ENCODE peak calls at places on chromosome 14, in nine cellular contexts. C is IMR-90, W is K562, Y is HCT116, N is H1, D is astrocyte, E is fibroblast of lung, T is hepatocyte, V is SK-N-SH. S is an unnamed sample. For H4K20me1, the result is how much of the 10 kb centered on the place peaks cover.

GRCh38 chr14:88505621-88506020 is 49.2 kb downstream of the PTPN21 start:
- DNase-seq in W (no peak), E (no peak), D (no peak), C (no peak), T (no peak), V (no peak), Y (no peak), N (no peak), S (no peak)

GRCh38 chr14:31550589-31550988 is 10.6 kb upstream of the NUBPL start:
- DNase-seq in C (no peak), W (no peak), E (no peak), T (no peak), D (no peak), N (no peak), V (no peak), Y (no peak), S (no peak)

GRCh38 chr14:76922599-76922998 is 96.4 kb downstream of the LRRC74A start:
- DNase-seq in C (peak), N (no peak), Y (no peak), E (peak), V (no peak), W (no peak), T (peak), D (peak), S (no peak)

GRCh38 chr14:71711619-71712018 is 220.6 kb upstream of the RGS6 start:
- DNase-seq in T (peak), W (no peak), E (peak), Y (no peak), D (peak), C (peak), V (no peak), N (no peak), S (no peak)

GRCh38 chr14:62031504-62031903 is 269.3 kb downstream of the SNAPC1 start:
- DNase-seq in C (no peak), N (no peak), W (no peak), Y (no peak), T (no peak), V (no peak), D (no peak), E (no peak), S (no peak)

GRCh38 chr14:51145246-51145645 is 50.3 kb upstream of the TRIM9 start:
- DNase-seq in W (no peak), V (no peak), N (no peak), C (no peak), Y (no peak), E (peak), D (no peak), T (no peak), S (no peak)

GRCh38 chr14:96173646-96174475 is 30.8 kb upstream of the BDKRB2 start:
- DNase-seq in C (no peak), N (no peak), V (no peak), Y (no peak), D (no peak), E (no peak), T (no peak), W (no peak), S (no peak)

GRCh38 chr14:101762530-101763101 is 1.1 kb downstream of the PPP2R5C start:
- DNase-seq in Y (no peak), T (no peak), D (no peak), E (no peak), V (no peak), N (no peak), C (no peak), W (no peak), S (no peak)

GRCh38 chr14:67373347-67373746 is 13.2 kb downstream of the EIF2S1 start:
- DNase-seq in T (no peak), V (no peak), C (no peak), W (no peak), N (no peak), E (no peak), Y (no peak), D (no peak), S (no peak)

GRCh38 chr14:35993512-35993960 is 167.4 kb downstream of the BRMS1L start:
- DNase-seq in D (no peak), T (no peak), W (no peak), V (no peak), N (no peak), E (no peak), C (no peak), Y (no peak), S (no peak)

GRCh38 chr14:23646648-23647549 is 10.7 kb downstream of the DHRS2 start:
- DNase-seq in V (no peak), Y (no peak), C (no peak), E (no peak), N (no peak), T (no peak), W (no peak), D (no peak), S (no peak)

GRCh38 chr14:59343585-59343984 is 121.6 kb downstream of the GPR135 start:
- DNase-seq in Y (no peak), E (no peak), C (no peak), D (no peak), T (no peak), N (no peak), V (no peak), W (no peak), S (no peak)

GRCh38 chr14:65959563-65960024 is 526.6 kb upstream of the CCDC196 start:
- DNase-seq in E (no peak), W (no peak), Y (no peak), N (no peak), T (no peak), V (no peak), C (no peak), D (no peak), S (no peak)

GRCh38 chr14:53547593-53547992 is 394.5 kb upstream of the DDHD1 start:
- DNase-seq in V (no peak), T (no peak), C (no peak), Y (no peak), N (no peak), D (no peak), E (no peak), W (no peak), S (no peak)

GRCh38 chr14:92924247-92924646 is 1.3 kb downstream of the CHGA start:
- DNase-seq in C (no peak), Y (no peak), V (no peak), T (no peak), E (no peak), W (no peak), N (peak), D (no peak), S (peak)

GRCh38 chr14:60653388-60653690 is 4.1 kb upstream of the SIX1 start:
- DNase-seq in E (no peak), C (no peak), T (no peak), W (no peak), N (peak), Y (no peak), D (no peak), V (peak), S (no peak)

GRCh38 chr14:54174437-54174836 is 217.8 kb upstream of the BMP4 start:
- DNase-seq in N (no peak), D (no peak), T (no peak), C (no peak), V (no peak), W (no peak), E (peak), Y (no peak), S (no peak)

GRCh38 chr14:70803321-70804110 is 5.8 kb downstream of the MAP3K9 start:
- DNase-seq in N (no peak), E (no peak), T (no peak), Y (no peak), W (no peak), D (no peak), C (no peak), V (no peak), S (peak)

GRCh38 chr14:68241862-68242490 is 422.4 kb downstream of the RAD51B start:
- DNase-seq in D (no peak), N (no peak), Y (no peak), T (no peak), E (no peak), W (no peak), V (no peak), C (no peak), S (no peak)

GRCh38 chr14:65042731-65043372 is 56.2 kb downstream of the FNTB start:
- DNase-seq in Y (no peak), C (no peak), T (no peak), V (no peak), E (no peak), N (no peak), W (peak), D (no peak), S (no peak)

GRCh38 chr14:101464984-101465794 is 96.1 kb upstream of the DIO3 start:
- DNase-seq in E (no peak), W (no peak), N (peak), Y (no peak), D (no peak), T (no peak), C (no peak), V (no peak), S (no peak)

GRCh38 chr14:36315159-36315853 is 5.1 kb downstream of the MBIP start:
- DNase-seq in V (no peak), T (no peak), C (no peak), N (no peak), W (no peak), D (no peak), E (no peak), Y (no peak), S (no peak)

GRCh38 chr14:94685166-94685581 is 73.0 kb downstream of the SERPINA3 start:
- DNase-seq in E (no peak), N (no peak), D (no peak), C (no peak), Y (no peak), W (no peak), T (no peak), V (peak), S (peak)

GRCh38 chr14:71168564-71168963 is 261.3 kb downstream of the PCNX1 start:
- DNase-seq in N (no peak), W (no peak), C (no peak), T (no peak), Y (no peak), V (no peak), D (no peak), E (no peak), S (no peak)

GRCh38 chr14:49594347-49595089 is 4.2 kb upstream of the LRR1 start:
- DNase-seq in D (peak), T (peak), W (peak), E (peak), N (no peak), C (peak), Y (no peak), V (no peak), S (peak)

GRCh38 chr14:89422181-89422951 is 5.3 kb upstream of the FOXN3 start:
- DNase-seq in N (no peak), E (peak), Y (no peak), V (no peak), T (peak), C (peak), D (no peak), W (no peak), S (no peak)

GRCh38 chr14:78253986-78254385 is 83.8 kb downstream of the NRXN3 start:
- DNase-seq in Y (no peak), V (no peak), W (no peak), N (no peak), C (peak), D (peak), T (no peak), E (no peak), S (no peak)

GRCh38 chr14:44995770-44996294 is 33.8 kb downstream of the TOGARAM1 start:
- DNase-seq in C (peak), E (no peak), T (no peak), N (no peak), Y (no peak), D (peak), W (no peak), V (no peak), S (no peak)

GRCh38 chr14:85416771-85417170 is 113.2 kb upstream of the FLRT2 start:
- DNase-seq in C (peak), N (no peak), D (peak), W (no peak), Y (no peak), T (peak), E (peak), V (no peak), S (no peak)

GRCh38 chr14:54564071-54564798 is 2.7 kb upstream of the SAMD4A start:
- DNase-seq in C (peak), E (peak), Y (no peak), W (peak), V (peak), N (no peak), T (peak), D (peak), S (peak)

GRCh38 chr14:74737753-74738325 is 24.9 kb downstream of the FCF1 start:
- DNase-seq in D (peak), T (no peak), E (peak), N (no peak), V (no peak), C (peak), Y (no peak), W (no peak), S (no peak)

GRCh38 chr14:99807413-99808132 is 14.4 kb downstream of the EML1 start:
- DNase-seq in Y (no peak), D (peak), E (no peak), V (no peak), W (no peak), N (no peak), C (no peak), T (peak), S (no peak)
- TF ChIP-seq CTCF in Y (peak), D (no peak), E (no peak), V (peak), W (peak), N (peak), C (no peak), T (no peak), S (no peak)

DNA sequence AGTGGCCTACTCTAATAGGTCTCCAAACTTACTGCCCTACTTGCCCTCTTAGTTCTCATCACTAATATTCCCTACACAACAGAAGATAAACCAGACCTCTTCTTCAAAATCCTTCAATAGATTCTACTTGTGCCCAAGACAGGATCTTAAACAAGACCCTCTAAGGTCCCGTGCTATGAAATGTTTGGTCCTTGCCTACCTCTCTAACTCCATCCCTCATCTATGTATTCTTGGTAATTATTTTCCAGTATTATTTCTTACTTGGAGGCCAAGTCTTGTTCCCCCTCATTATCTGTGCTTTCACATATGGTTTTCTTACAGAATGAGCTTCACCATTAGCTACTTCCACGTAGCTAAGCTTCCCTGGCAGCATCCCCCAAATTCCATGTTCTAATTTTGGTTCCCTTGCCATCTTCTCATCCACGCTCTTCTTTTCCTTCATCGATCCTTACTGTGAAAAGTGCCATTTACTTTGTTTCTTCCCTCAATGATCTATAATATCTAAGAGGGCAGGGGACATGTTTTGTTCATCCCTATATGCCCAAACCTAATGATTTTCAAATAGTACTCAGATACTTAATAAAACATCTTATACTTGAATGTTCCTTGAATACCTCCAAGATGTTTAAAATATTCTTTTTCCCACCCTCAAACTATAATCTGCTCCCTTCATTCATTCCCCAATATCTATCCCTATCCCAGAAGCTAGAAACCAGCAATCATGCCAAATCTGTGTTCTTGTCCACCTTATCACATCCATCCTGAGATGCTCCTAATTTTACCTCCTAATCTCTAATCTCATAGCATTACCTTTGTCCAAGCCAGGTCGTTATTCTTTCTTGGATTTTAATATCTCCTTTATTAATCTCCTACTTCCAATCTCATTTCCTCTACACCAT is 10.1 kb downstream of the HNRNPC start:
- DNase-seq in C (no peak), V (no peak), D (no peak), W (no peak), Y (no peak), T (no peak), N (no peak), E (no peak), S (no peak)
- H4K20me1 ChIP-seq in C (half or more), V (half or more), D (half or more), W (half or more), Y (half or more), T (half or more), N (under half), E (under half), S (half or more)

GRCh38 chr14:104776961-104777807 is 18.4 kb downstream of the AKT1 start:
- DNase-seq in W (no peak), E (no peak), T (no peak), C (no peak), Y (no peak), D (no peak), N (peak), V (no peak), S (no peak)
- TF ChIP-seq CTCF in W (peak), E (no peak), T (no peak), C (peak), Y (no peak), D (no peak), N (peak), V (peak), S (no peak)

DNA sequence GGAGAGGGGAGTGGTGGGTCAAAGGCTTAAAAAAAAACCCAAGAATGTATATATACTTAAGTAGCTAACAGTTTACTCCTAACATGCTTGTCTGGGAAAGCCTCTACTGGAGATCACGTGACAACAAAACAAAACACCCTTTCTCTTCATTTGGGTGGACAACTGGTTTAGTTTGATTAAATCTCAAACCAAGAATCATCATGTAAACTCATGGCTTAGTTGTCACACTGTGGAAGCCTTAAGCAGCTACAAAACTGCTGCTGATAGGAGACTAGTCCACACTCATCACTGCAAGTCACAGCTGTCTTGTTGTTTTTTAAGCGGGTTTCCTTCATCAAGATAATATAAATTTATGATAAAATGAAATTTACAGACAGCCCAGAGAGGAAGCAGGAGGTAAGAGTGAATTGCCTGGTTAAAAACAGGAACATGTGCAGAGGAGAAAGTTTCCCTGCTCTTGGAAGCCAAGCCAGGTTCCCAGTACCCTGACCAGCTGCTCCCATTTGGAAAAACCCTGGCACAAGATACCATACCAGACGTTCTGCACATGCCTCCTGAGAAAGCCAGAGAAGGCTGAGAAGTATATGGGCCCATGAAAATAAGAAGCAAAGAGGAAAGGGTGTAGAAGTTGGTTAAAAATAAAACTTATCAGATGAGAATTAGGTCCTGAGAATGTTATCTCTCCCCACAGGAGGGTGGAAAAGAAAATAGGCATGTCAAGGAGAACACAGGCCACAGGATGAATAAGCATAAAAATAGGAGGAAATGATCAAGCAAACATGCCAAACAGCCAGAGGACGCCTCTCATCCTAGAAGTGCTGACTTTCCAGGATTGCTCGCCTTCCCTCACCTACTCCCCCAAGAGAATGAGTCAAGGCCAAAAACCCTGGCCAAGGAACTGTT is 34.0 kb downstream of the EGLN3 start:
- DNase-seq in V (no peak), C (no peak), N (no peak), Y (no peak), D (peak), T (no peak), E (no peak), W (peak), S (no peak)
- H4K20me1 ChIP-seq in V (under half), C (under half), N (under half), Y (under half), D (under half), T (under half), E (under half), W (under half), S (under half)

GRCh38 chr14:102799684-102800562 is 22.7 kb downstream of the TRAF3 start:
- DNase-seq in D (peak), N (no peak), E (peak), Y (no peak), C (peak), V (no peak), T (no peak), W (no peak), S (no peak)
- TF ChIP-seq CTCF in D (no peak), N (no peak), E (no peak), Y (no peak), C (no peak), V (no peak), T (no peak), W (no peak), S (no peak)

GRCh38 chr14:91399868-91400640 is 17.6 kb downstream of the CCDC88C start:
- DNase-seq in C (no peak), V (no peak), D (no peak), E (no peak), W (no peak), N (peak), T (no peak), Y (no peak), S (peak)
- H4K20me1 ChIP-seq in C (under half), V (under half), D (under half), E (under half), W (under half), N (under half), T (under half), Y (under half), S (under half)

GRCh38 chr14:22159968-22160367 is 429.1 kb downstream of the DAD1 start:
- DNase-seq in D (no peak), E (no peak), V (no peak), W (no peak), C (no peak), N (no peak), Y (no peak), T (peak), S (no peak)

GRCh38 chr14:22159049-22159448 is 430.0 kb downstream of the DAD1 start:
- DNase-seq in T (no peak), N (no peak), Y (no peak), E (no peak), W (no peak), C (no peak), V (no peak), D (no peak), S (no peak)

GRCh38 chr14:22164616-22165015 is 424.4 kb downstream of the DAD1 start:
- DNase-seq in C (no peak), W (no peak), Y (no peak), N (no peak), E (no peak), T (no peak), V (no peak), D (no peak), S (no peak)

GRCh38 chr14:22158560-22158959 is 430.5 kb downstream of the DAD1 start:
- DNase-seq in T (no peak), C (no peak), W (no peak), N (no peak), V (no peak), E (no peak), D (no peak), Y (no peak), S (no peak)

GRCh38 chr14:22163051-22163450 is 426.0 kb downstream of the DAD1 start:
- DNase-seq in N (no peak), C (peak), E (peak), T (peak), W (no peak), V (no peak), Y (no peak), D (no peak), S (peak)
- TF ChIP-seq CTCF in N (peak), C (peak), E (no peak), T (peak), W (no peak), V (peak), Y (peak), D (peak), S (peak)

GRCh38 chr14:104771374-104771773 is 18.4 kb downstream of the SIVA1 start:
- DNase-seq in T (no peak), Y (no peak), D (no peak), V (no peak), C (no peak), W (no peak), E (no peak), N (no peak), S (no peak)
- H4K20me1 ChIP-seq in T (under half), Y (under half), D (under half), V (under half), C (under half), W (under half), E (under half), N (under half), S (under half)

GRCh38 chr14:106372870-106373657 is 846.7 kb downstream of the TMEM121 start:
- DNase-seq in T (no peak), V (peak), E (no peak), Y (peak), D (no peak), W (peak), C (no peak), N (peak), S (peak)
- TF ChIP-seq CTCF in T (no peak), V (peak), E (no peak), Y (peak), D (no peak), W (peak), C (no peak), N (peak), S (peak)

S was measured in OCI-LY7.